ENCODE peak calls at places on chromosomes 2 and 18, in ten cellular contexts. One of them, this sample, is unnamed.

GRCh38 chr2:98802344-98802743 is 71.4 kb upstream of the MGAT4A start:
- DNase-seq in HCT116: no peak
- DNase-seq in Peyer's patch: no peak
- DNase-seq in stomach: no peak
- DNase-seq in A549: no peak
- DNase-seq in thyroid gland: no peak
- DNase-seq in sigmoid colon: no peak
- DNase-seq in K562: no peak
- DNase-seq in adrenal gland: no peak
- DNase-seq in right lobe of liver: no peak
- DNase-seq in this sample: no peak

GRCh38 chr18:7671105-7671504 is 104.0 kb downstream of the PTPRM start:
- DNase-seq in HCT116: no peak
- DNase-seq in Peyer's patch: no peak
- DNase-seq in stomach: no peak
- DNase-seq in A549: no peak
- DNase-seq in thyroid gland: no peak
- DNase-seq in sigmoid colon: no peak
- DNase-seq in K562: no peak
- DNase-seq in adrenal gland: no peak
- DNase-seq in right lobe of liver: no peak
- DNase-seq in this sample: no peak

GRCh38 chr2:171583566-171583965 is 61.3 kb downstream of the CYBRD1 start:
- DNase-seq in HCT116: no peak
- DNase-seq in Peyer's patch: no peak
- DNase-seq in stomach: no peak
- DNase-seq in A549: no peak
- DNase-seq in thyroid gland: no peak
- DNase-seq in sigmoid colon: no peak
- DNase-seq in K562: no peak
- DNase-seq in adrenal gland: no peak
- DNase-seq in right lobe of liver: no peak
- DNase-seq in this sample: no peak

GRCh38 chr2:201049455-201049854 is 22.0 kb downstream of the HYCC2 start:
- DNase-seq in HCT116: no peak
- DNase-seq in Peyer's patch: no peak
- DNase-seq in stomach: no peak
- DNase-seq in A549: no peak
- DNase-seq in thyroid gland: no peak
- DNase-seq in sigmoid colon: no peak
- DNase-seq in K562: no peak
- DNase-seq in adrenal gland: no peak
- DNase-seq in right lobe of liver: no peak
- DNase-seq in this sample: no peak

GRCh38 chr18:48314694-48315093 is 94.5 kb downstream of the ZBTB7C start:
- DNase-seq in HCT116: no peak
- DNase-seq in Peyer's patch: no peak
- DNase-seq in stomach: no peak
- DNase-seq in A549: no peak
- DNase-seq in thyroid gland: no peak
- DNase-seq in sigmoid colon: no peak
- DNase-seq in K562: no peak
- DNase-seq in adrenal gland: no peak
- DNase-seq in right lobe of liver: no peak
- DNase-seq in this sample: no peak

GRCh38 chr2:210086292-210086691 is 83.9 kb downstream of the RPE start:
- DNase-seq in HCT116: no peak
- DNase-seq in Peyer's patch: no peak
- DNase-seq in stomach: no peak
- DNase-seq in A549: no peak
- DNase-seq in thyroid gland: no peak
- DNase-seq in sigmoid colon: no peak
- DNase-seq in K562: no peak
- DNase-seq in adrenal gland: no peak
- DNase-seq in right lobe of liver: no peak
- DNase-seq in this sample: no peak

GRCh38 chr2:205352593-205352992 is 329.7 kb upstream of the NRP2 start:
- DNase-seq in HCT116: no peak
- DNase-seq in Peyer's patch: no peak
- DNase-seq in stomach: no peak
- DNase-seq in A549: no peak
- DNase-seq in thyroid gland: no peak
- DNase-seq in sigmoid colon: no peak
- DNase-seq in K562: no peak
- DNase-seq in adrenal gland: no peak
- DNase-seq in right lobe of liver: no peak
- DNase-seq in this sample: no peak

GRCh38 chr2:177242136-177242987 is 22.2 kb downstream of the NFE2L2 start:
- DNase-seq in HCT116: peak; percentile 83
- DNase-seq in Peyer's patch: no peak
- DNase-seq in stomach: no peak
- DNase-seq in A549: peak; percentile 84
- DNase-seq in thyroid gland: no peak
- DNase-seq in sigmoid colon: peak; percentile 67
- DNase-seq in K562: peak; percentile 44
- DNase-seq in adrenal gland: no peak
- DNase-seq in right lobe of liver: no peak
- DNase-seq in this sample: peak; percentile 36

GRCh38 chr2:222993920-222994650 is 57.9 kb upstream of the KCNE4 start:
- DNase-seq in HCT116: no peak
- DNase-seq in Peyer's patch: peak; percentile 79
- DNase-seq in stomach: peak; percentile 82
- DNase-seq in A549: peak; percentile 41
- DNase-seq in thyroid gland: peak; percentile 89
- DNase-seq in sigmoid colon: peak; percentile 98
- DNase-seq in K562: no peak
- DNase-seq in adrenal gland: peak; percentile 96
- DNase-seq in right lobe of liver: no peak
- DNase-seq in this sample: peak; percentile 61

GRCh38 chr18:55634545-55634944 is 46.6 kb upstream of the TCF4 start:
- DNase-seq in HCT116: no peak
- DNase-seq in Peyer's patch: no peak
- DNase-seq in stomach: no peak
- DNase-seq in A549: no peak
- DNase-seq in thyroid gland: no peak
- DNase-seq in sigmoid colon: no peak
- DNase-seq in K562: no peak
- DNase-seq in adrenal gland: no peak
- DNase-seq in right lobe of liver: no peak
- DNase-seq in this sample: no peak

GRCh38 chr2:42031783-42032620 is 15.8 kb upstream of the PKDCC start:
- DNase-seq in HCT116: no peak
- DNase-seq in Peyer's patch: no peak
- DNase-seq in stomach: no peak
- DNase-seq in A549: no peak
- DNase-seq in thyroid gland: no peak
- DNase-seq in sigmoid colon: no peak
- DNase-seq in K562: no peak
- DNase-seq in adrenal gland: no peak
- DNase-seq in right lobe of liver: no peak
- DNase-seq in this sample: no peak

DNA sequence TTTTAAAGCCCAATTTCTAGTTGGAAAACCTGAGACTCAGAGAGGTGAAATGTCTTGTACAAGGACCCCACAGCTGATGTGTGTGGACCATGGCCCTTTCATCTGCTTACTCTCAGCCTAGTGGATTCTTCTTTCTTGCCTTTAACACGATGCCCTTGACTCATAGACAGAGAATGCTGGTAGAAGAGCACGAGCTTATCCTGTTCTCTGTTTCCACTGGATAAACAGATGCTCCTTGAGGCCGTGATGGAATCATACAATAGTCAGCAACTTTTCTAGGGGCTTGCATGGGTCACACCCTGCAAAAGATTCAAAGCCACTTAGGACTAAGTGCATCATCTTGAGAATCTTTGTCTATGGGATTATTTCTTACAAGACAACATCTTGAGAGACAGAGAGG is 50.9 kb downstream of the MYCN start:
- DNase-seq in HCT116: no peak
- DNase-seq in Peyer's patch: no peak
- DNase-seq in stomach: no peak
- DNase-seq in A549: no peak
- DNase-seq in thyroid gland: no peak
- DNase-seq in sigmoid colon: no peak
- DNase-seq in K562: no peak
- DNase-seq in adrenal gland: no peak
- DNase-seq in right lobe of liver: no peak
- DNase-seq in this sample: no peak
- H3K9me3 ChIP-seq in HCT116: no peaks in the 10 kb centered on the region
- H3K9me3 ChIP-seq in Peyer's patch: no peaks in the 10 kb centered on the region
- H3K9me3 ChIP-seq in stomach: no peaks in the 10 kb centered on the region
- H3K9me3 ChIP-seq in A549: no peaks in the 10 kb centered on the region
- H3K9me3 ChIP-seq in thyroid gland: no peaks in the 10 kb centered on the region
- H3K9me3 ChIP-seq in sigmoid colon: no peaks in the 10 kb centered on the region
- H3K9me3 ChIP-seq in K562: no peaks in the 10 kb centered on the region
- H3K9me3 ChIP-seq in adrenal gland: no peaks in the 10 kb centered on the region
- H3K9me3 ChIP-seq in right lobe of liver: no peaks in the 10 kb centered on the region
- H3K9me3 ChIP-seq in this sample: no peaks in the 10 kb centered on the region

GRCh38 chr18:21739604-21740473 is 753 bp upstream of the MIB1 start:
- DNase-seq in HCT116: no peak
- DNase-seq in Peyer's patch: no peak
- DNase-seq in stomach: no peak
- DNase-seq in A549: no peak
- DNase-seq in thyroid gland: peak; percentile 14
- DNase-seq in sigmoid colon: no peak
- DNase-seq in K562: peak; percentile 41
- DNase-seq in adrenal gland: peak; percentile 56
- DNase-seq in right lobe of liver: no peak
- DNase-seq in this sample: peak; percentile 18
- H3K4me3 ChIP-seq in HCT116: peak overlapping the region; percentile 16
- H3K4me3 ChIP-seq in Peyer's patch: peak overlapping the region; percentile 100
- H3K4me3 ChIP-seq in stomach: peak overlapping the region; percentile 78
- H3K4me3 ChIP-seq in A549: peak overlapping the region; percentile 30
- H3K4me3 ChIP-seq in thyroid gland: peak overlapping the region; percentile 4
- H3K4me3 ChIP-seq in sigmoid colon: peak overlapping the region; percentile 87
- H3K4me3 ChIP-seq in K562: peak overlapping the region; percentile 90
- H3K4me3 ChIP-seq in adrenal gland: peak overlapping the region; percentile 95
- H3K4me3 ChIP-seq in right lobe of liver: peak overlapping the region; percentile 72
- H3K4me3 ChIP-seq in this sample: no peak overlapping the region

GRCh38 chr2:102000813-102001766 is 9.3 kb downstream of the IL1R2 start:
- DNase-seq in HCT116: no peak
- DNase-seq in Peyer's patch: no peak
- DNase-seq in stomach: no peak
- DNase-seq in A549: no peak
- DNase-seq in thyroid gland: no peak
- DNase-seq in sigmoid colon: no peak
- DNase-seq in K562: no peak
- DNase-seq in adrenal gland: no peak
- DNase-seq in right lobe of liver: peak; percentile 30
- DNase-seq in this sample: no peak

GRCh38 chr2:102000012-102000411 is 8.3 kb downstream of the IL1R2 start:
- DNase-seq in HCT116: no peak
- DNase-seq in Peyer's patch: no peak
- DNase-seq in stomach: no peak
- DNase-seq in A549: no peak
- DNase-seq in thyroid gland: no peak
- DNase-seq in sigmoid colon: no peak
- DNase-seq in K562: no peak
- DNase-seq in adrenal gland: no peak
- DNase-seq in right lobe of liver: no peak
- DNase-seq in this sample: no peak

GRCh38 chr2:101998556-101999121 is 6.9 kb downstream of the IL1R2 start:
- DNase-seq in HCT116: no peak
- DNase-seq in Peyer's patch: no peak
- DNase-seq in stomach: no peak
- DNase-seq in A549: no peak
- DNase-seq in thyroid gland: no peak
- DNase-seq in sigmoid colon: no peak
- DNase-seq in K562: no peak
- DNase-seq in adrenal gland: no peak
- DNase-seq in right lobe of liver: no peak
- DNase-seq in this sample: no peak

GRCh38 chr2:102001767-102002142 is 10.0 kb downstream of the IL1R2 start:
- DNase-seq in HCT116: no peak
- DNase-seq in Peyer's patch: no peak
- DNase-seq in stomach: no peak
- DNase-seq in A549: no peak
- DNase-seq in thyroid gland: no peak
- DNase-seq in sigmoid colon: no peak
- DNase-seq in K562: no peak
- DNase-seq in adrenal gland: no peak
- DNase-seq in right lobe of liver: no peak
- DNase-seq in this sample: no peak

GRCh38 chr2:101999122-101999789 is 7.5 kb downstream of the IL1R2 start:
- DNase-seq in HCT116: no peak
- DNase-seq in Peyer's patch: no peak
- DNase-seq in stomach: peak; percentile 60
- DNase-seq in A549: peak; percentile 27
- DNase-seq in thyroid gland: no peak
- DNase-seq in sigmoid colon: no peak
- DNase-seq in K562: no peak
- DNase-seq in adrenal gland: no peak
- DNase-seq in right lobe of liver: peak; percentile 82
- DNase-seq in this sample: peak; percentile 54
- TF ChIP-seq POLR2A in HCT116: no peak
- TF ChIP-seq POLR2A in Peyer's patch: no peak
- TF ChIP-seq POLR2A in stomach: no peak
- TF ChIP-seq POLR2A in A549: no peak
- TF ChIP-seq POLR2A in thyroid gland: no peak
- TF ChIP-seq POLR2A in sigmoid colon: no peak
- TF ChIP-seq POLR2A in K562: no peak
- TF ChIP-seq POLR2A in adrenal gland: no peak
- TF ChIP-seq POLR2A in right lobe of liver: peak; percentile 33
- TF ChIP-seq POLR2A in this sample: no peak

GRCh38 chr2:51289045-51289444 is 257.1 kb upstream of the NRXN1 start:
- DNase-seq in HCT116: no peak
- DNase-seq in Peyer's patch: no peak
- DNase-seq in stomach: no peak
- DNase-seq in A549: no peak
- DNase-seq in thyroid gland: no peak
- DNase-seq in sigmoid colon: no peak
- DNase-seq in K562: no peak
- DNase-seq in adrenal gland: no peak
- DNase-seq in right lobe of liver: no peak
- DNase-seq in this sample: no peak

GRCh38 chr2:51293566-51294200 is 261.8 kb upstream of the NRXN1 start:
- DNase-seq in HCT116: no peak
- DNase-seq in Peyer's patch: no peak
- DNase-seq in stomach: no peak
- DNase-seq in A549: no peak
- DNase-seq in thyroid gland: no peak
- DNase-seq in sigmoid colon: no peak
- DNase-seq in K562: no peak
- DNase-seq in adrenal gland: no peak
- DNase-seq in right lobe of liver: no peak
- DNase-seq in this sample: no peak

GRCh38 chr2:51297488-51297887 is 265.6 kb upstream of the NRXN1 start:
- DNase-seq in HCT116: no peak
- DNase-seq in Peyer's patch: no peak
- DNase-seq in stomach: no peak
- DNase-seq in A549: no peak
- DNase-seq in thyroid gland: no peak
- DNase-seq in sigmoid colon: no peak
- DNase-seq in K562: no peak
- DNase-seq in adrenal gland: no peak
- DNase-seq in right lobe of liver: no peak
- DNase-seq in this sample: no peak

GRCh38 chr2:51290725-51291124 is 258.8 kb upstream of the NRXN1 start:
- DNase-seq in HCT116: no peak
- DNase-seq in Peyer's patch: no peak
- DNase-seq in stomach: no peak
- DNase-seq in A549: no peak
- DNase-seq in thyroid gland: no peak
- DNase-seq in sigmoid colon: no peak
- DNase-seq in K562: no peak
- DNase-seq in adrenal gland: no peak
- DNase-seq in right lobe of liver: no peak
- DNase-seq in this sample: no peak

GRCh38 chr2:51291762-51292370 is 259.9 kb upstream of the NRXN1 start:
- DNase-seq in HCT116: no peak
- DNase-seq in Peyer's patch: no peak
- DNase-seq in stomach: no peak
- DNase-seq in A549: no peak
- DNase-seq in thyroid gland: no peak
- DNase-seq in sigmoid colon: no peak
- DNase-seq in K562: no peak
- DNase-seq in adrenal gland: no peak
- DNase-seq in right lobe of liver: no peak
- DNase-seq in this sample: no peak
- H3K9me3 ChIP-seq in HCT116: no peaks in the 10 kb centered on the region
- H3K9me3 ChIP-seq in Peyer's patch: no peaks in the 10 kb centered on the region
- H3K9me3 ChIP-seq in stomach: no peaks in the 10 kb centered on the region
- H3K9me3 ChIP-seq in A549: peaks cover 7% of the 10 kb centered on the region
- H3K9me3 ChIP-seq in thyroid gland: no peaks in the 10 kb centered on the region
- H3K9me3 ChIP-seq in sigmoid colon: no peaks in the 10 kb centered on the region
- H3K9me3 ChIP-seq in K562: no peaks in the 10 kb centered on the region
- H3K9me3 ChIP-seq in adrenal gland: no peaks in the 10 kb centered on the region
- H3K9me3 ChIP-seq in right lobe of liver: no peaks in the 10 kb centered on the region
- H3K9me3 ChIP-seq in this sample: no peaks in the 10 kb centered on the region

This sample was measured in body of pancreas.